ENCODE peak calls at places on chromosomes 16 and 17, in eight cellular contexts. A is Caco-2; M is heart right ventricle; N is sigmoid colon; S is CD8-positive, alpha-beta T cell; Y is astrocyte of the spinal cord; I is AG10803; P is fibroblast of pulmonary artery. J is an unnamed sample.

GRCh38 chr17:16036261-16036660 is 36.6 kb downstream of the TTC19 start:
- DNase-seq in A (no peak), M (no peak), N (no peak), S (no peak), Y (no peak), I (no peak), P (no peak), J (no peak)

GRCh38 chr17:75722076-75722475 is 817 bp downstream of the ITGB4 start:
- DNase-seq in A (no peak), M (no peak), N (no peak), S (no peak), Y (no peak), I (no peak), P (no peak), J (no peak)

GRCh38 chr17:42275527-42276358 is 448 bp downstream of the STAT5B start:
- DNase-seq in A (no peak), M (no peak), N (peak), S (peak), Y (peak), I (peak), P (peak), J (no peak)

GRCh38 chr16:75820672-75821071 is 94.4 kb upstream of the CPHXL start:
- DNase-seq in A (peak), M (no peak), N (no peak), S (no peak), Y (no peak), I (no peak), P (no peak), J (no peak)

GRCh38 chr17:39665642-39666221 is 583 bp downstream of the TCAP start:
- DNase-seq in A (no peak), M (peak), N (no peak), S (no peak), Y (no peak), I (no peak), P (no peak), J (no peak)

GRCh38 chr17:15263206-15263579 is 1.9 kb downstream of the PMP22 start:
- DNase-seq in A (peak), M (peak), N (peak), S (no peak), Y (peak), I (peak), P (peak), J (no peak)

GRCh38 chr16:81448154-81449131 is 3.8 kb downstream of the CMIP start:
- DNase-seq in A (peak), M (no peak), N (no peak), S (no peak), Y (no peak), I (no peak), P (no peak), J (no peak)

GRCh38 chr17:9828296-9829059 is 2.8 kb downstream of the GLP2R start:
- DNase-seq in A (no peak), M (no peak), N (no peak), S (no peak), Y (no peak), I (peak), P (no peak), J (no peak)

DNA sequence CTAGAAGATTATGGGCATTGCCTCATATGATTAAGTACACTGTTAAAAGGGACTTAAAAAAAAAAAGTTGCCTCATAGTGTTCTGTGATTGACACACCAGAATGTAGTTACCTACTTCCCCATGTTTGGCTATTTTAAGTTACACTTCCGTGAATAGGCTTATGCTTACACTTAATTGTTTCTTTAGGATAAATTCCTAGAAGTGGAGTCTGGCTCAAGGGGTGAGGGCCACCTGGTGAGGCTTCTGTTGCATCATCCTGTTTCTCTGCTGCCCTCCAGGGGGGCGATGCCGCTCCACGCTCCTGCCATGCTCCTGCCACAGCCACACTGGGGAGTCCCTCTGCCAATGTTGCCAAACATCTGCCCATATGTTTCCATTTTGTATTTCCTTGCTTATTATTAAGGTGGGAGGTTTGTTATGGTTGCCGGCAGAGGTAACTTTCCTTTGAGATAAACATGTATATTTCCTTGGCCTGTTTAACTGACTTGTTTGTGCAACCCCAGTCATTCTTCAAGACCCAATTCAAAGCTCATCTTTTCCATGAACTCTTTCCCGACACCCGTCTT is 73.1 kb downstream of the KSR1 start:
- DNase-seq in A (no peak), M (no peak), N (peak), S (no peak), Y (peak), I (no peak), P (peak), J (no peak)
- TF ChIP-seq CTCF in A (peak), M (no peak), N (no peak), S (no peak), Y (no peak), I (no peak), P (no peak), J (no peak)

GRCh38 chr17:11880714-11881113 is 116.6 kb downstream of the ZNF18 start:
- DNase-seq in A (peak), M (no peak), N (no peak), S (no peak), Y (no peak), I (no peak), P (no peak), J (no peak)
- TF ChIP-seq CTCF in A (peak), M (peak), N (peak), S (no peak), Y (no peak), I (no peak), P (no peak), J (no peak)

GRCh38 chr16:79677799-79678525 is 77.4 kb upstream of the MAF start:
- DNase-seq in A (no peak), M (no peak), N (no peak), S (no peak), Y (peak), I (no peak), P (no peak), J (no peak)

GRCh38 chr16:79673635-79674034 is 73.1 kb upstream of the MAF start:
- DNase-seq in A (no peak), M (no peak), N (no peak), S (no peak), Y (no peak), I (no peak), P (no peak), J (no peak)

DNA sequence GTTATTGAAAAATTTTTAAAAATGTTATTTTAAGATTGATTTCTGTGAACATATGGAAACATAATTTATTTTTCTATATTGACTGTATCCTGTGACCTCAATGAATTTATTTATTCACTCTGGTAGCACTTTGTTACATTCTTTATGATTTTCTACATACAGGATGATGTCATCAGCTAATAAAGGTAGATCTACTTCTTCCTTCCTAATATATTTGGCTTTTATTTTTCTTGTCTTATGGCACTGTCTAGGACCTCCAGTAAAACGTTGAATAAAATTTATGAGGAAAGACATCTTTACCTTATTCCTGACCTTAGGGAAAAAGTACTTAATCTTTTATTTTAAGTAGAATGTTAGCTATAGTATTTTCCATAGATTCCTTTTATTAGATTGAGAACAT is 78.8 kb upstream of the MAF start:
- DNase-seq in A (no peak), M (no peak), N (no peak), S (no peak), Y (no peak), I (no peak), P (no peak), J (no peak)
- TF ChIP-seq CTCF in A (no peak), M (no peak), N (no peak), S (no peak), Y (no peak), I (no peak), P (no peak), J (no peak)

GRCh38 chr17:393806-394717 is 41.5 kb upstream of the RPH3AL start:
- DNase-seq in A (no peak), M (no peak), N (no peak), S (no peak), Y (no peak), I (no peak), P (no peak), J (no peak)
- TF ChIP-seq CTCF in A (no peak), M (no peak), N (no peak), S (no peak), Y (no peak), I (no peak), P (no peak), J (no peak)